ENCODE peak calls at places on chromosomes 5 and 9, in four cellular contexts. Z is tibial artery, U is H1, O is fibroblast of mammary gland. M is an unnamed sample.

GRCh38 chr5:83313431-83313830 is 158.1 kb upstream of the VCAN start:
- DNase-seq in Z (no peak), U (no peak), O (no peak), M (no peak)

GRCh38 chr5:179300834-179301233 is 44.4 kb downstream of the ADAMTS2 start:
- DNase-seq in Z (no peak), U (no peak), O (peak), M (peak)

GRCh38 chr5:173753307-173754168 is 134.6 kb upstream of the CPEB4 start:
- DNase-seq in Z (no peak), U (peak), O (peak), M (no peak)

GRCh38 chr9:88746029-88746743 is 211.2 kb downstream of the NXNL2 start:
- DNase-seq in Z (peak), U (no peak), O (peak), M (no peak)

GRCh38 chr5:132339502-132339901 is 30.0 kb upstream of the SLC22A5 start:
- DNase-seq in Z (no peak), U (no peak), O (no peak), M (no peak)

GRCh38 chr9:33880562-33881089 is 63.7 kb downstream of the UBE2R2 start:
- DNase-seq in Z (no peak), U (peak), O (no peak), M (no peak)

GRCh38 chr5:59328801-59329296 is 564.7 kb downstream of the PDE4D start:
- DNase-seq in Z (no peak), U (no peak), O (peak), M (no peak)

GRCh38 chr5:60520451-60521210 is 179.3 kb downstream of the DEPDC1B start:
- DNase-seq in Z (peak), U (no peak), O (no peak), M (no peak)

GRCh38 chr5:180495292-180495691 is 1.1 kb downstream of the CNOT6 start:
- DNase-seq in Z (no peak), U (no peak), O (no peak), M (no peak)

GRCh38 chr5:19322716-19323485 is 665.1 kb downstream of the CDH18 start:
- DNase-seq in Z (no peak), U (no peak), O (no peak), M (no peak)

GRCh38 chr5:126978258-126978657 is 52.1 kb downstream of the MARCHF3 start:
- DNase-seq in Z (no peak), U (no peak), O (no peak), M (no peak)

GRCh38 chr5:142725231-142726187 is 39.6 kb upstream of the FGF1 start:
- DNase-seq in Z (no peak), U (no peak), O (peak), M (no peak)

GRCh38 chr5:139038618-139039305 is 159.4 kb downstream of the SIL1 start:
- DNase-seq in Z (no peak), U (no peak), O (no peak), M (no peak)
- TF ChIP-seq CTCF in Z (no peak), U (peak), O (peak), M (peak)

GRCh38 chr9:69822091-69822750 is 1.6 kb downstream of the CFAP95 start:
- DNase-seq in Z (no peak), U (no peak), O (peak), M (no peak)
- TF ChIP-seq CTCF in Z (no peak), U (no peak), O (no peak), M (no peak)

GRCh38 chr5:74945561-74946165 is 79.5 kb upstream of the FAM169A start:
- DNase-seq in Z (no peak), U (no peak), O (peak), M (no peak)
- TF ChIP-seq CTCF in Z (no peak), U (no peak), O (no peak), M (no peak)

GRCh38 chr5:177516601-177517568 is at the start of gene DDX41:
- DNase-seq in Z (peak), U (peak), O (peak), M (peak)
- TF ChIP-seq CTCF in Z (no peak), U (no peak), O (no peak), M (no peak)

DNA sequence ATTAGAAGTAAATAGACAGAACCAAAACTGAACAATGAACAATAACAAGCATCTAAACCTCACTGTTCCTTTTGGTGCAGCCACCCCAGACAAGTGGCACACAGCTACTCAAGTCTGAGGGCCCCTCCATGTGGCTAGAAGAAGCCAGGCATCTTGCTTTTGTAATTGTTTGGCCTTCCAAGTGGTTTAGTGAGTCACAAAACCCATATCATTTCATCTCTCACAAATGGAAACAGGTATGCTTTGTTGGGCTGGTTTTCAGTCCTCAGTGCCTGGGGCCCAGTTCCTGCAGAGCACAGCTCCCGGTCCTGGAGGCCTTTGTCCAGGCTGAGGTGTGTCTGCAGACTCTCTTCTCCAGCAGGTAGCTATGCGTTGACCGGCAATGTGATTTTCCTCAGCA is 16.7 kb downstream of the PRLR start:
- DNase-seq in Z (no peak), U (no peak), O (peak), M (no peak)
- TF ChIP-seq CTCF in Z (no peak), U (no peak), O (peak), M (no peak)

GRCh38 chr9:93536874-93537273 is 39.5 kb upstream of the PHF2 start:
- DNase-seq in Z (no peak), U (no peak), O (no peak), M (no peak)
- TF ChIP-seq CTCF in Z (no peak), U (peak), O (no peak), M (no peak)

GRCh38 chr9:82903503-82903902 is 159.4 kb downstream of the RASEF start:
- DNase-seq in Z (no peak), U (no peak), O (no peak), M (no peak)
- TF ChIP-seq CTCF in Z (no peak), U (peak), O (no peak), M (no peak)

GRCh38 chr5:161676109-161676508 is 9.4 kb upstream of the GABRA6 start:
- DNase-seq in Z (no peak), U (no peak), O (peak), M (no peak)
- TF ChIP-seq CTCF in Z (no peak), U (peak), O (no peak), M (no peak)

DNA sequence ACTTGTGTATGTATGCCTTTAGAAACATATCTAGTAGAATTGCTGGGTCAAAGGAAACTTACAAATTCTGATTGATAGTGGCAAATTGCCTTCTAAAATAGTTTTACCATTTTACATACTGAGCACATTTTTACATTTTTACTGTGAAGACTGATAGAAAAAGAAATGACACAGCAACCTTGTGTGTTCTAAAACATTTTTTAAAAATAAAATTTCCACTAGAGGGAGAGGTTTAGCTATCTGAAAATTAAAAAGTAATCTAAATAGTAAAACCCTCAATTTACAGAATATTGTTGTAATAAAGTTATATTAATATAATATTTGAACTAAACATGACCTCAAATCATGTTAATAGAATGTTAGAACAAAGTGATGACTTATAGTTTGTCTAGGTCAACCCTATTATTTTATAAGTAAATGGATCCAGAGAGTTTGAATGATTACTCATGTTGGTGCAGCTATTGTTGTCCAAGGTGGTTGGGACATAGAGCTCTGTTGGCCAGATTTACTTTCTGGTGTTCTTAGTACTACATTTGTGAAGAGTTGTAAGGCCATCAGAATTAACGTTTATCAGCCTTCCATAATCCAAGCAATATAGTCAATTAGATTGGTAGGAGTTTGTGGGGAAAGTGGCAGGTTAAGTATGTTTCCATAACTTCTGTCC is 17.2 kb downstream of the CENPP start:
- DNase-seq in Z (no peak), U (no peak), O (peak), M (no peak)
- TF ChIP-seq CTCF in Z (peak), U (no peak), O (peak), M (no peak)